ENCODE peak calls at places on chromosome 1, in seven cellular contexts. One of them, this sample, is unnamed.

GRCh38 chr1:201309420-201309819 is 26.1 kb downstream of the PKP1 start:
- DNase-seq in Calu3: peak; percentile 85
- DNase-seq in hepatocyte: peak; percentile 88
- DNase-seq in brain microvascular endothelial cell: peak; percentile 48
- DNase-seq in colonic mucosa: peak; percentile 84
- DNase-seq in AG10803: peak; percentile 49
- DNase-seq in endothelial cell: peak; percentile 59
- DNase-seq in this sample: no peak

GRCh38 chr1:14366361-14367018 is 232.0 kb upstream of the KAZN start:
- DNase-seq in colonic mucosa: no peak
- DNase-seq in hepatocyte: peak; percentile 56
- DNase-seq in Calu3: no peak
- DNase-seq in brain microvascular endothelial cell: no peak
- DNase-seq in AG10803: no peak
- DNase-seq in endothelial cell: peak; percentile 6
- DNase-seq in this sample: no peak

GRCh38 chr1:53346814-53347176 is 18.9 kb upstream of the LRP8 start:
- DNase-seq in brain microvascular endothelial cell: no peak
- DNase-seq in colonic mucosa: no peak
- DNase-seq in endothelial cell: no peak
- DNase-seq in hepatocyte: no peak
- DNase-seq in Calu3: no peak
- DNase-seq in AG10803: no peak
- DNase-seq in this sample: no peak

GRCh38 chr1:87134061-87134460 is 194.6 kb upstream of the LMO4 start:
- DNase-seq in Calu3: no peak
- DNase-seq in AG10803: no peak
- DNase-seq in endothelial cell: no peak
- DNase-seq in hepatocyte: no peak
- DNase-seq in colonic mucosa: no peak
- DNase-seq in brain microvascular endothelial cell: no peak
- DNase-seq in this sample: no peak

GRCh38 chr1:181397841-181398240 is 85.5 kb upstream of the CACNA1E start:
- DNase-seq in AG10803: no peak
- DNase-seq in colonic mucosa: no peak
- DNase-seq in hepatocyte: no peak
- DNase-seq in Calu3: no peak
- DNase-seq in brain microvascular endothelial cell: no peak
- DNase-seq in endothelial cell: no peak
- DNase-seq in this sample: no peak

GRCh38 chr1:11940260-11940921 is 5.9 kb downstream of the PLOD1 start:
- DNase-seq in hepatocyte: peak; percentile 38
- DNase-seq in brain microvascular endothelial cell: no peak
- DNase-seq in Calu3: no peak
- DNase-seq in colonic mucosa: peak; percentile 42
- DNase-seq in endothelial cell: no peak
- DNase-seq in AG10803: peak; percentile 47
- DNase-seq in this sample: no peak

GRCh38 chr1:246602194-246602593 is 35.9 kb downstream of the CNST start:
- DNase-seq in AG10803: peak; percentile 57
- DNase-seq in brain microvascular endothelial cell: no peak
- DNase-seq in colonic mucosa: no peak
- DNase-seq in hepatocyte: no peak
- DNase-seq in endothelial cell: no peak
- DNase-seq in Calu3: no peak
- DNase-seq in this sample: no peak

GRCh38 chr1:106975944-106976343 is 80.5 kb upstream of the PRMT6 start:
- DNase-seq in hepatocyte: no peak
- DNase-seq in Calu3: no peak
- DNase-seq in endothelial cell: no peak
- DNase-seq in AG10803: no peak
- DNase-seq in brain microvascular endothelial cell: no peak
- DNase-seq in colonic mucosa: no peak
- DNase-seq in this sample: no peak

GRCh38 chr1:9838946-9839345 is 15.2 kb upstream of the CLSTN1 start:
- DNase-seq in Calu3: no peak
- DNase-seq in AG10803: no peak
- DNase-seq in endothelial cell: no peak
- DNase-seq in colonic mucosa: no peak
- DNase-seq in brain microvascular endothelial cell: no peak
- DNase-seq in hepatocyte: no peak
- DNase-seq in this sample: no peak

GRCh38 chr1:18199462-18199861 is 91.9 kb downstream of the IGSF21 start:
- DNase-seq in brain microvascular endothelial cell: no peak
- DNase-seq in hepatocyte: no peak
- DNase-seq in colonic mucosa: no peak
- DNase-seq in Calu3: no peak
- DNase-seq in AG10803: no peak
- DNase-seq in endothelial cell: no peak
- DNase-seq in this sample: no peak

GRCh38 chr1:81511281-81511680 is 289.5 kb upstream of the ADGRL2 start:
- DNase-seq in hepatocyte: no peak
- DNase-seq in brain microvascular endothelial cell: no peak
- DNase-seq in AG10803: no peak
- DNase-seq in endothelial cell: no peak
- DNase-seq in Calu3: no peak
- DNase-seq in colonic mucosa: no peak
- DNase-seq in this sample: no peak

GRCh38 chr1:107954121-107954520 is 10.9 kb downstream of the VAV3 start:
- DNase-seq in hepatocyte: no peak
- DNase-seq in endothelial cell: no peak
- DNase-seq in colonic mucosa: no peak
- DNase-seq in Calu3: no peak
- DNase-seq in AG10803: no peak
- DNase-seq in brain microvascular endothelial cell: no peak
- DNase-seq in this sample: no peak

GRCh38 chr1:93965888-93966287 is 56.7 kb upstream of the GCLM start:
- DNase-seq in AG10803: no peak
- DNase-seq in hepatocyte: no peak
- DNase-seq in Calu3: no peak
- DNase-seq in endothelial cell: no peak
- DNase-seq in colonic mucosa: no peak
- DNase-seq in brain microvascular endothelial cell: no peak
- DNase-seq in this sample: no peak

GRCh38 chr1:93963585-93963984 is 54.4 kb upstream of the GCLM start:
- DNase-seq in brain microvascular endothelial cell: no peak
- DNase-seq in endothelial cell: no peak
- DNase-seq in colonic mucosa: peak; percentile 47
- DNase-seq in hepatocyte: peak; percentile 57
- DNase-seq in Calu3: peak; percentile 47
- DNase-seq in AG10803: no peak
- DNase-seq in this sample: no peak

GRCh38 chr1:93965256-93965655 is 56.0 kb upstream of the GCLM start:
- DNase-seq in Calu3: no peak
- DNase-seq in brain microvascular endothelial cell: no peak
- DNase-seq in colonic mucosa: no peak
- DNase-seq in endothelial cell: no peak
- DNase-seq in hepatocyte: no peak
- DNase-seq in AG10803: no peak
- DNase-seq in this sample: no peak

GRCh38 chr1:93964096-93964776 is 55.0 kb upstream of the GCLM start:
- DNase-seq in hepatocyte: no peak
- DNase-seq in endothelial cell: no peak
- DNase-seq in Calu3: no peak
- DNase-seq in colonic mucosa: no peak
- DNase-seq in brain microvascular endothelial cell: no peak
- DNase-seq in AG10803: no peak
- DNase-seq in this sample: no peak

DNA sequence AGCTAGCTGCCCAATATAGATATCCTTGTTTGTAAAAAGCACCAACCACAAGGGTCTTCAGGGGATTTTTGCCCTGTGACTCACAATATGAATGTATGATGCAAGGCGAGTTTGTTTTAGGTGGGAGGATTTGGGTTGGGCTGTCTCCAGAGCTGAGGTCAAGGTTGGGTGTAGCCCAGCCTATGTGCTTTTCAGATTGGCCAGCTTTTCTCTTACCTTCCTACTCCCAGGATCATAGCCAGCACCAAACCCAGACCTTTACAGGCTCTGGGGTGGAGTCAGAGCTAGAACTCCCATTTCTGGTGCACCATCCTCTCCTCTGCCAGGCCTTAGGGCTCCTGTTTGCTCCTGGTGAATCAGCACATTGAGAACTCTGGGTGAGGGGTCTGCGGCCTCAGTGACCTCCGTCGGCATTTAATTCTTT is 55.6 kb upstream of the GCLM start:
- DNase-seq in endothelial cell: no peak
- DNase-seq in AG10803: peak; percentile 32
- DNase-seq in colonic mucosa: peak; percentile 42
- DNase-seq in Calu3: peak; percentile 49
- DNase-seq in hepatocyte: peak; percentile 27
- DNase-seq in brain microvascular endothelial cell: peak; percentile 20
- DNase-seq in this sample: no peak
- TF ChIP-seq CTCF in endothelial cell: no peak
- TF ChIP-seq CTCF in AG10803: no peak
- TF ChIP-seq CTCF in colonic mucosa: no peak
- TF ChIP-seq CTCF in Calu3: no peak
- TF ChIP-seq CTCF in hepatocyte: no peak
- TF ChIP-seq CTCF in brain microvascular endothelial cell: no peak
- TF ChIP-seq CTCF in this sample: no peak

GRCh38 chr1:41025979-41026819 is 4.7 kb upstream of the SLFNL1 start:
- DNase-seq in colonic mucosa: no peak
- DNase-seq in hepatocyte: no peak
- DNase-seq in Calu3: no peak
- DNase-seq in brain microvascular endothelial cell: no peak
- DNase-seq in endothelial cell: no peak
- DNase-seq in AG10803: no peak
- DNase-seq in this sample: no peak

GRCh38 chr1:41022424-41022823 is 899 bp upstream of the SLFNL1 start:
- DNase-seq in hepatocyte: no peak
- DNase-seq in AG10803: no peak
- DNase-seq in brain microvascular endothelial cell: no peak
- DNase-seq in colonic mucosa: no peak
- DNase-seq in endothelial cell: no peak
- DNase-seq in Calu3: no peak
- DNase-seq in this sample: no peak

GRCh38 chr1:41021526-41022308 is at the start of gene SLFNL1:
- DNase-seq in brain microvascular endothelial cell: no peak
- DNase-seq in AG10803: peak; percentile 17
- DNase-seq in colonic mucosa: peak; percentile 36
- DNase-seq in hepatocyte: no peak
- DNase-seq in endothelial cell: no peak
- DNase-seq in Calu3: no peak
- DNase-seq in this sample: no peak

GRCh38 chr1:41024953-41025352 is 3.4 kb upstream of the SLFNL1 start:
- DNase-seq in colonic mucosa: no peak
- DNase-seq in AG10803: no peak
- DNase-seq in endothelial cell: no peak
- DNase-seq in Calu3: no peak
- DNase-seq in hepatocyte: no peak
- DNase-seq in brain microvascular endothelial cell: no peak
- DNase-seq in this sample: no peak

DNA sequence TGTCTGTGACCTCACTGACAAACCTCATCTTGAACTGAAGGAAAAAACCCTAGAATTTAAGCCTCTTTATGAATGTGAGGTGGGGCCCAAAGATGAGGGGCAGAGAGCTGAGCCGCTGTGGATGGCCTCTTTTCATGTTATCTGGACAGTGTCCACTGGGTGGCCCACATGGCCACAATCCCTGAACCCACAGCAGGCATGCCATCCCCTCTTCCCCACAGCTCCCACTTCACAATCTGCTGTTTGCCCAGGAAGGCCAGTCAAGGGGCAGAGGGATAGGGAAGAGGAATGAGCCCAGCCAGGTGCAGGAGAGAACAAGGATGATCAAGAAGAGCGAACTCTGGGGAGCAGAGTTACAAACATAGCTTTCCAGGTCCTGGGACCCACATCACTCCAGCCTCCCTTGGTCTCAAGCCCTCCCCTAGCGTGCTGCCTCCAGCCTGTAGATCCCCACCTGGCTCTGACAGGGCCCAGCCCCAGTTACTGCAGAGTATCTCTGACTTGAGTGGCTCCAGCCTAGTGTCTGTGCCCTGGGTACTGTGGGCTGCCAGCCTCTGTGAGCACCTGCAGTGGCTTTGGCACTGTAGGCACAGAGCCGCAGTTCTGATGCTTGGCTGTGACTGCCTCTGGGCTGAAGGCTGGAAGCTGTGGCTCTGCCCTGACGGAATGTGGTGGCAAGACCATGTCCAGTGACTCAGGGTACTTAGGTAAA is 1.9 kb upstream of the SLFNL1 start:
- DNase-seq in hepatocyte: no peak
- DNase-seq in brain microvascular endothelial cell: no peak
- DNase-seq in Calu3: peak; percentile 17
- DNase-seq in colonic mucosa: no peak
- DNase-seq in endothelial cell: no peak
- DNase-seq in AG10803: no peak
- DNase-seq in this sample: no peak
- TF ChIP-seq CTCF in hepatocyte: peak; percentile 13
- TF ChIP-seq CTCF in brain microvascular endothelial cell: peak; percentile 66
- TF ChIP-seq CTCF in Calu3: peak; percentile 50
- TF ChIP-seq CTCF in colonic mucosa: no peak
- TF ChIP-seq CTCF in endothelial cell: peak; percentile 41
- TF ChIP-seq CTCF in AG10803: peak; percentile 35
- TF ChIP-seq CTCF in this sample: no peak

GRCh38 chr1:148296511-148296910 is 144.4 kb upstream of the NBPF11 start:
- DNase-seq in endothelial cell: no peak
- DNase-seq in colonic mucosa: no peak
- DNase-seq in brain microvascular endothelial cell: no peak
- DNase-seq in Calu3: no peak
- DNase-seq in hepatocyte: no peak
- DNase-seq in AG10803: no peak
- DNase-seq in this sample: no peak

GRCh38 chr1:148290881-148291280 is 138.8 kb upstream of the NBPF11 start:
- DNase-seq in hepatocyte: no peak
- DNase-seq in Calu3: no peak
- DNase-seq in endothelial cell: no peak
- DNase-seq in colonic mucosa: no peak
- DNase-seq in brain microvascular endothelial cell: no peak
- DNase-seq in AG10803: no peak
- DNase-seq in this sample: no peak

GRCh38 chr1:148289647-148290046 is 137.6 kb upstream of the NBPF11 start:
- DNase-seq in endothelial cell: no peak
- DNase-seq in Calu3: no peak
- DNase-seq in AG10803: no peak
- DNase-seq in colonic mucosa: no peak
- DNase-seq in hepatocyte: no peak
- DNase-seq in brain microvascular endothelial cell: no peak
- DNase-seq in this sample: no peak

DNA sequence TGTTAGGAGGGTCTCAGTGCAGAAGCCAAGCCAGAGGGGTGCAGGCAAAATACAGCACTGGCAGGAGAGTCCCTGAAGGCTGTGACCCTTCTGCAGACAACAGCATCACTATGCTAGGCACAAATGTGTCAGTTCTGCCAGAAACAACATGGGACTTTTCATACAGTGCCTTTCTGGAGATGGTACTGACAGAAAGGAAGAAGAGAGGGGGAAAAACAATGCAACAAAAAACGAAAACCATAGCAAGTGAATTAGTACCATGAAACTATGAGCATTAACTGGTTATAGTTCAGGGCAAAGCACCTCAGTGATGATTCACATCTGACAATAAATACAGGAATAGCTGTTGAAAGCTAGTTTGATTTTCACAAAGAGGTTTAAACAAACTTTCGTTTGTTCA is 140.8 kb upstream of the NBPF11 start:
- DNase-seq in brain microvascular endothelial cell: no peak
- DNase-seq in colonic mucosa: no peak
- DNase-seq in endothelial cell: no peak
- DNase-seq in Calu3: no peak
- DNase-seq in AG10803: no peak
- DNase-seq in hepatocyte: no peak
- DNase-seq in this sample: no peak
- TF ChIP-seq CTCF in brain microvascular endothelial cell: no peak
- TF ChIP-seq CTCF in colonic mucosa: no peak
- TF ChIP-seq CTCF in endothelial cell: no peak
- TF ChIP-seq CTCF in Calu3: no peak
- TF ChIP-seq CTCF in AG10803: no peak
- TF ChIP-seq CTCF in hepatocyte: no peak
- TF ChIP-seq CTCF in this sample: no peak

GRCh38 chr1:24960071-24960801 is 30.2 kb upstream of the RUNX3 start:
- DNase-seq in brain microvascular endothelial cell: no peak
- DNase-seq in Calu3: no peak
- DNase-seq in AG10803: no peak
- DNase-seq in hepatocyte: no peak
- DNase-seq in colonic mucosa: no peak
- DNase-seq in endothelial cell: no peak
- DNase-seq in this sample: no peak
- TF ChIP-seq CTCF in brain microvascular endothelial cell: no peak
- TF ChIP-seq CTCF in Calu3: no peak
- TF ChIP-seq CTCF in AG10803: no peak
- TF ChIP-seq CTCF in hepatocyte: no peak
- TF ChIP-seq CTCF in colonic mucosa: no peak
- TF ChIP-seq CTCF in endothelial cell: no peak
- TF ChIP-seq CTCF in this sample: no peak

This sample was measured in natural killer cell.